ENCODE peak calls at places on chromosomes 4 and X, in seven cellular contexts. Z, Q, T, K, N, U and B are unnamed samples.

GRCh38 chr4:25792843-25793242 is 69.9 kb downstream of the SEL1L3 start:
- DNase-seq in N (no peak), Z (no peak), K (no peak), Q (no peak), T (no peak), U (no peak), B (no peak)

GRCh38 chr4:182143822-182144620 is 99.2 kb upstream of the TENM3 start:
- DNase-seq in U (peak; percentile 54), K (peak; percentile 83), N (no peak), T (no peak), Z (peak; percentile 74), Q (peak; percentile 92), B (peak; percentile 75)

GRCh38 chrX:55593296-55593695 is 29.9 kb upstream of the FOXR2 start:
- DNase-seq in K (no peak), U (no peak), N (no peak), T (no peak), Z (no peak), Q (no peak), B (no peak)

GRCh38 chrX:24026403-24026801 is 584 bp downstream of the KLHL15 start:
- DNase-seq in Q (no peak), Z (no peak), U (no peak), N (no peak), K (no peak), T (no peak), B (no peak)

GRCh38 chr4:124262211-124263179 is 450.0 kb downstream of the ANKRD50 start:
- DNase-seq in Z (peak; percentile 57), K (peak; percentile 88), U (peak; percentile 34), N (peak; percentile 58), T (peak; percentile 72), Q (peak; percentile 78), B (peak; percentile 74)

GRCh38 chrX:5726246-5726645 is 502.4 kb downstream of the NLGN4X start:
- DNase-seq in N (no peak), K (no peak), Z (no peak), U (no peak), T (no peak), Q (peak; percentile 32), B (no peak)

GRCh38 chr4:102438873-102439614 is 62.1 kb upstream of the NFKB1 start:
- DNase-seq in T (no peak), N (no peak), Z (no peak), Q (peak; percentile 79), U (peak; percentile 61), K (peak; percentile 93), B (no peak)

GRCh38 chr4:40149960-40150385 is 46.9 kb upstream of the RHOH start:
- DNase-seq in N (peak; percentile 79), Q (peak; percentile 54), Z (peak; percentile 62), T (peak; percentile 64), K (peak; percentile 67), U (no peak), B (peak; percentile 54)

GRCh38 chr4:19155568-19155967 is 1096.1 kb upstream of the SLIT2 start:
- DNase-seq in U (no peak), N (no peak), K (no peak), Q (no peak), T (no peak), Z (no peak), B (no peak)

GRCh38 chrX:149992918-149993317 is 54.6 kb upstream of the EOLA2 start:
- DNase-seq in K (no peak), N (no peak), Q (no peak), U (no peak), Z (no peak), T (no peak), B (no peak)

GRCh38 chrX:132909643-132910042 is 48.8 kb downstream of the HS6ST2 start:
- DNase-seq in T (no peak), N (no peak), Q (peak; percentile 83), Z (no peak), K (peak; percentile 5), U (peak; percentile 2), B (no peak)

GRCh38 chr4:167623241-167623572 is 388.9 kb upstream of the SPOCK3 start:
- DNase-seq in T (no peak), K (no peak), N (no peak), Q (no peak), U (no peak), Z (no peak), B (no peak)

GRCh38 chr4:13543648-13544555 is at the start of gene NKX3-2:
- DNase-seq in N (no peak), K (peak; percentile 20), Z (no peak), U (no peak), T (no peak), Q (peak; percentile 20), B (no peak)

GRCh38 chr4:128068927-128069326 is 7.8 kb downstream of the LARP1B start:
- DNase-seq in K (peak; percentile 24), Z (peak; percentile 53), N (no peak), U (no peak), Q (peak; percentile 24), T (no peak), B (peak; percentile 56)

GRCh38 chr4:165384186-165384585 is 5.4 kb downstream of the CPE start:
- DNase-seq in U (no peak), K (no peak), T (no peak), Z (no peak), N (no peak), Q (no peak), B (no peak)

GRCh38 chr4:102779204-102779603 is 18.4 kb upstream of the MANBA start:
- DNase-seq in T (no peak), Z (no peak), U (no peak), Q (no peak), N (no peak), K (no peak), B (no peak)

GRCh38 chr4:73477176-73477575 is 4.4 kb upstream of the AFM start:
- DNase-seq in U (no peak), T (no peak), N (no peak), Z (no peak), Q (no peak), K (no peak), B (no peak)

GRCh38 chr4:52641853-52642563 is 17.1 kb downstream of the USP46 start:
- DNase-seq in Z (no peak), Q (peak; percentile 74), U (peak; percentile 26), N (no peak), T (no peak), K (peak; percentile 79), B (no peak)

GRCh38 chrX:133674726-133675470 is 259.6 kb upstream of the GPC4 start:
- DNase-seq in K (no peak), Z (no peak), U (peak; percentile 52), N (no peak), T (peak; percentile 44), Q (no peak), B (peak; percentile 35)

GRCh38 chrX:11241720-11242119 is 51.5 kb upstream of the AMELX start:
- DNase-seq in T (no peak), U (no peak), Z (no peak), N (no peak), Q (no peak), K (no peak), B (no peak)

GRCh38 chr4:26557164-26557563 is 26.7 kb upstream of the TBC1D19 start:
- DNase-seq in K (peak; percentile 95), T (peak; percentile 42), Q (peak; percentile 98), U (no peak), Z (no peak), N (no peak), B (no peak)

GRCh38 chrX:129360175-129360574 is 163.1 kb downstream of the SMARCA1 start:
- DNase-seq in K (peak; percentile 40), N (peak; percentile 50), Z (peak; percentile 34), U (no peak), Q (peak; percentile 34), T (no peak), B (peak; percentile 61)
- TF ChIP-seq CTCF in K (peak; percentile 54), N (peak; percentile 71), Z (peak; percentile 49), U (peak; percentile 40), Q (peak; percentile 44), T (peak; percentile 30), B (peak; percentile 31)

DNA sequence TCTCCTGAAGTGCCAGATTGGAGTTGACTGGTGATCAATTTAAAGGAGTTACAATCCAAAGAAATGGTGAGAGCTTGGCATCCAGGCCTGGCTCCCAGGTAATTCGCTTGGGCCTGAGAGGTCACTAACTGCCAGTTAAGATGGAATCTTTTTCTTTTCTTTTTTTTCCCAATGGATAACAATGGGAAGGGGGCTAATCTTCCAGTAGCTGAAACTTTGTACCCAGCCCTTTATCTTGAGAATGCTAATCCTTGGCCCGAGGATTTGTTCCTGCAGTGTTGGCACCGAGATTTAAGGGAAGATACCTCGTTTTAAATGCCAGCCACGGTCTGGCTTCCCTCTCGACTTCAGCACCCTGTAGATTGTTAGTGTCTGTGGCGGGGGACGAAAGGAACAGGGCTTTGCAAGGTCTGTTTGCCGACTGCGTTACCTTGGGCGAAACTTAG is 13.4 kb upstream of the PITX2 start:
- DNase-seq in U (no peak), T (no peak), K (no peak), N (no peak), Z (no peak), Q (no peak), B (no peak)
- H3K4me3 ChIP-seq in U (no peak overlapping the region), T (no peak overlapping the region), K (peak overlapping the region; percentile 46), N (no peak overlapping the region), Z (peak overlapping the region; percentile 37), Q (no peak overlapping the region), B (peak overlapping the region; percentile 73)

GRCh38 chrX:135494453-135494852 is 26.0 kb upstream of the INTS6L start:
- DNase-seq in T (no peak), Z (no peak), N (no peak), U (no peak), Q (no peak), K (no peak), B (no peak)

GRCh38 chrX:135498236-135498635 is 22.2 kb upstream of the INTS6L start:
- DNase-seq in K (no peak), N (no peak), T (no peak), Z (no peak), U (no peak), Q (no peak), B (no peak)

GRCh38 chrX:135497736-135498135 is 22.7 kb upstream of the INTS6L start:
- DNase-seq in N (no peak), K (no peak), Z (peak; percentile 8), U (no peak), Q (no peak), T (no peak), B (no peak)
- H3K27me3 ChIP-seq in N (no peaks in the 10 kb centered on the region), K (peaks cover 6% of the 10 kb centered on the region), Z (no peaks in the 10 kb centered on the region), U (no peaks in the 10 kb centered on the region), Q (no peaks in the 10 kb centered on the region), T (no peaks in the 10 kb centered on the region), B (no peaks in the 10 kb centered on the region)

GRCh38 chrX:45749375-45749774 is 548.7 kb upstream of the DIPK2B start:
- DNase-seq in N (no peak), Z (no peak), T (no peak), Q (no peak), U (no peak), K (no peak), B (no peak)
- TF ChIP-seq CTCF in N (peak; percentile 35), Z (no peak), T (peak; percentile 3), Q (peak; percentile 48), U (peak; percentile 19), K (peak; percentile 44), B (peak; percentile 13)

GRCh38 chrX:63349307-63349706 is 1.8 kb downstream of the SPIN4 start:
- DNase-seq in K (no peak), Q (no peak), Z (no peak), U (no peak), T (no peak), N (peak; percentile 8), B (no peak)
- H3K4me3 ChIP-seq in K (no peak overlapping the region), Q (peak overlapping the region; percentile 62), Z (peak overlapping the region; percentile 81), U (no peak overlapping the region), T (no peak overlapping the region), N (peak overlapping the region; percentile 56), B (peak overlapping the region; percentile 67)

GRCh38 chr4:43146198-43146597 is 253.7 kb downstream of the GRXCR1 start:
- DNase-seq in T (no peak), K (no peak), Z (no peak), U (no peak), Q (no peak), N (no peak), B (no peak)

GRCh38 chr4:43148481-43148880 is 256.0 kb downstream of the GRXCR1 start:
- DNase-seq in U (no peak), Z (no peak), N (no peak), Q (no peak), T (no peak), K (no peak), B (no peak)
- H3K27me3 ChIP-seq in U (no peaks in the 10 kb centered on the region), Z (no peaks in the 10 kb centered on the region), N (no peaks in the 10 kb centered on the region), Q (no peaks in the 10 kb centered on the region), T (no peaks in the 10 kb centered on the region), K (no peaks in the 10 kb centered on the region), B (no peaks in the 10 kb centered on the region)